ENCODE peak calls at places on chromosome 14, in nine cellular contexts. G is tibial nerve, R is tibial artery, I is A549, E is cardiac muscle cell, S is OCI-LY7, N is kidney, C is IMR-90, U is upper lobe of right lung. Q is an unnamed sample.
A peak's percentile ranks its signal among the peaks of the same experiment; 100 is the strongest.

GRCh38 chr14:73788871-73789590 is 62.6 kb upstream of the PTGR2 start:
- DNase-seq in U (no peak), S (no peak), R (no peak), G (no peak), E (peak; percentile 77), I (no peak), N (no peak), C (no peak), Q (no peak)

GRCh38 chr14:33938131-33938949 is 12.5 kb downstream of the EGLN3 start:
- DNase-seq in U (no peak), E (peak; percentile 77), S (no peak), R (peak; percentile 93), G (peak; percentile 9), N (peak; percentile 89), C (no peak), I (peak; percentile 65), Q (peak; percentile 85)

GRCh38 chr14:102998393-102998792 is 59.0 kb downstream of the CDC42BPB start:
- DNase-seq in I (no peak), R (no peak), G (no peak), C (peak; percentile 78), N (no peak), E (no peak), S (no peak), U (no peak), Q (no peak)

GRCh38 chr14:77498120-77498979 is at the start of gene ISM2:
- DNase-seq in N (peak; percentile 79), R (no peak), I (peak; percentile 32), S (no peak), E (peak; percentile 56), C (peak; percentile 28), U (peak; percentile 65), G (no peak), Q (no peak)

GRCh38 chr14:96905825-96906224 is 108.6 kb downstream of the VRK1 start:
- DNase-seq in U (no peak), S (no peak), G (peak; percentile 14), I (no peak), N (no peak), E (peak; percentile 32), C (no peak), R (no peak), Q (no peak)

GRCh38 chr14:53716521-53716920 is 240.1 kb downstream of the BMP4 start:
- DNase-seq in N (no peak), I (no peak), R (no peak), U (no peak), G (no peak), S (no peak), E (no peak), C (no peak), Q (no peak)

GRCh38 chr14:86357866-86358265 is 827.9 kb downstream of the FLRT2 start:
- DNase-seq in G (no peak), U (no peak), N (no peak), C (no peak), S (no peak), I (no peak), E (no peak), R (no peak), Q (no peak)

GRCh38 chr14:100873083-100873482 is 30.4 kb downstream of the RTL1 start:
- DNase-seq in R (peak; percentile 47), C (no peak), G (no peak), S (no peak), I (no peak), U (no peak), E (no peak), N (peak; percentile 27), Q (peak; percentile 6)

GRCh38 chr14:66972469-66972868 is 216.8 kb upstream of the GARIN2 start:
- DNase-seq in S (no peak), R (no peak), N (no peak), E (no peak), G (no peak), U (no peak), I (no peak), C (no peak), Q (no peak)

GRCh38 chr14:105200074-105200473 is 19.0 kb upstream of the NUDT14 start:
- DNase-seq in U (no peak), N (no peak), I (no peak), S (peak; percentile 28), G (no peak), E (no peak), C (no peak), R (no peak), Q (no peak)
- TF ChIP-seq CTCF in U (no peak), N (no peak), I (no peak), S (peak; percentile 58), G (no peak), E (no peak), C (peak; percentile 11), R (no peak), Q (no peak)

GRCh38 chr14:22508150-22508457 is 80.9 kb downstream of the DAD1 start:
- DNase-seq in U (no peak), S (no peak), C (no peak), I (no peak), G (no peak), N (no peak), R (no peak), E (no peak), Q (no peak)

GRCh38 chr14:22506778-22507351 is 82.2 kb downstream of the DAD1 start:
- DNase-seq in G (no peak), I (no peak), U (no peak), N (no peak), C (no peak), R (no peak), E (no peak), S (no peak), Q (no peak)

GRCh38 chr14:22505309-22505708 is 83.7 kb downstream of the DAD1 start:
- DNase-seq in U (no peak), S (no peak), C (no peak), G (no peak), E (no peak), N (no peak), R (no peak), I (no peak), Q (no peak)

GRCh38 chr14:22508662-22509035 is 80.4 kb downstream of the DAD1 start:
- DNase-seq in I (no peak), U (no peak), N (no peak), E (no peak), S (no peak), C (no peak), R (no peak), G (no peak), Q (no peak)

DNA sequence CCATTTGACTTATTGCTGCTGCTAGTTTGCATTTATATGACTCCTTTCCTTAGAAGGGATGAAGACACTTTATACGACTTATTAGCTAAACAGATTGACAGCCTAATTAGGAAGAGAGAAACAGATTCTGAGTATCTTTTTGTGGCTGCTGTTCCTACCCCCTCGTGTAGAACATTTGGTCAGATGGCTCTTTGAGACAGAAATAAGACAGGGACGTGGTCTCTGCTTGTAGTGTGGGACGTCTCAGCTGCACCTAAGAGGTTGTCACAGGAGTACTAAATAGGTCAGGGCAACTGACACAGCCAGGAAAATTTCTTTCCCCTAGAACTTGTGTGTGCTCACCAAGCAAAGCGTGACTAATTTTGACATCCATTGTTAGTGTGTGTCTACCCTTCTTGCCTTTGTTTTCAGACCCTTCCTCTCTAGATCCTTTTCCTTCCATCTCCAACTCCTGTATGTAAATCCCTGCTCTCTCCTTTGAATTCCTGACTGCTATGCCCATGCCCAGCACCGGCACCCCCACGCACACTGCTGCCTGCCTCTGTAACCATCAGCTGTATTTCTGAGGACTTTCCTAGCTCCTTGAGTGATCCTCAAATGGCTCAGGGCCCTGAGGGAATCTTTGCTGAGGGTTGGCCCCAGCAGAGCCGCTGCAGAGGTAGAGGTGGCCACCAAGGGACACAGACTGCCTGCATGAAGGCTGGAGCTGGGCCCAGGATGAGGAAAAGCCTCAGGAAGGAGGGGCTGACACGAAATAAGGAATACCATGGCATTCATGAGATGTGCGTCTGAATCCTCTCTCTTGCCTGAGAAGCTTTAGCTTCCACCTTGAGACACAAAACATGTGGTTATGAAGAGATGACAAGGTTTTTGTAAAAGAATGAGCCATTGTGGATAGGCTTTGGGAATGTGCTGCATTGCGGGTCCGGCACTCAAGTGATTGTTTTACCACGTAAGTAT is 83.0 kb downstream of the DAD1 start:
- DNase-seq in R (no peak), U (no peak), E (no peak), N (no peak), C (no peak), S (peak; percentile 66), I (no peak), G (no peak), Q (no peak)
- H3K27ac ChIP-seq in R (no peak overlapping the region), U (no peak overlapping the region), E (no peak overlapping the region), N (no peak overlapping the region), C (no peak overlapping the region), S (peak overlapping the region; percentile 64), I (no peak overlapping the region), G (no peak overlapping the region), Q (no peak overlapping the region)

DNA sequence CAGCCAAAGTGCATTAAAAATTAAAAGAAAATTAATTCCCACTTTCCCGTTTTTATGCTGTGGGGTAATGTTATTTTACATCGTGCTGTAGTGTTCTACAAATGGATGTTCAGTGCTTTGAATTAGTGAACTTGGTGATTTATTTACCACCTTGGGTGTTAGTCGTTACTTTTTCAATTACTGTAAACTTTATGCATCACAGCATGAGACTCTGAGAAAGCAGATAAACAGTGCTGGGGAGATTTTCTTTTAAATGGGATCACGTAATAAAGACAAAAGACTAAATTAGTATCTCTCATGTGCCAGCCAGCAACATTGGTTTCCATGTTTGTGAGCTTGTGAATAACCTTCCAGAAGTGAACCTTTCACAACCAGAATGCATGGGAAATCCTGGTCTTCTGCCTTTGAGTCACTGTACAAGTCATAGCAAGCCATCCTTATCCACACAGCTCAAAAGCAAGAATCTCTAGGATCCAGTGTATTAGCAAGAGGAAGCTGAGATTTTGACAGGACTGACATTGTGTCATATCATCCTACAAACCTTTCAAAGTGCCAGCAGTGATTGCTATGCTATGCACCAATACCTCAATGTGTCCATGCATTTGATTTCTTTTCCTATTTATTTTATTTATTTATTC is 13.3 kb upstream of the NRDE2 start:
- DNase-seq in S (no peak), I (no peak), U (no peak), R (no peak), G (no peak), N (no peak), C (peak; percentile 11), E (no peak), Q (no peak)
- TF ChIP-seq CTCF in S (no peak), I (no peak), U (no peak), R (no peak), G (no peak), N (no peak), C (no peak), E (no peak), Q (no peak)

GRCh38 chr14:22556021-22556989 is 32.7 kb downstream of the DAD1 start:
- DNase-seq in C (peak; percentile 89), N (peak; percentile 93), R (no peak), G (peak; percentile 40), E (peak; percentile 82), U (peak; percentile 83), I (no peak), S (peak; percentile 100), Q (peak; percentile 85)

GRCh38 chr14:22555573-22556011 is 33.4 kb downstream of the DAD1 start:
- DNase-seq in U (no peak), N (no peak), R (no peak), E (no peak), G (no peak), I (no peak), C (peak; percentile 52), S (peak; percentile 58), Q (no peak)

GRCh38 chr14:22553445-22553844 is 35.6 kb downstream of the DAD1 start:
- DNase-seq in G (no peak), E (no peak), C (no peak), N (no peak), S (no peak), I (no peak), U (no peak), R (no peak), Q (no peak)

GRCh38 chr14:22556990-22557623 is 31.9 kb downstream of the DAD1 start:
- DNase-seq in I (peak; percentile 77), C (peak; percentile 64), E (peak; percentile 80), S (peak; percentile 93), G (peak; percentile 79), U (peak; percentile 94), R (peak; percentile 91), N (peak; percentile 95), Q (peak; percentile 87)

GRCh38 chr14:22554706-22555572 is 34.1 kb downstream of the DAD1 start:
- DNase-seq in C (no peak), G (no peak), S (peak; percentile 47), I (no peak), R (no peak), E (no peak), N (no peak), U (no peak), Q (no peak)
- H3K27ac ChIP-seq in C (no peak overlapping the region), G (no peak overlapping the region), S (peak overlapping the region; percentile 97), I (no peak overlapping the region), R (no peak overlapping the region), E (no peak overlapping the region), N (peak overlapping the region; percentile 32), U (peak overlapping the region; percentile 47), Q (no peak overlapping the region)